ENCODE peak calls at places on chromosomes 12 and 14, in seven cellular contexts. W, R, E, L, K, D and N are unnamed samples.
A peak's percentile ranks its signal among the peaks of the same experiment; 100 is the strongest.

GRCh38 chr14:71363961-71364360 is 456.7 kb downstream of the PCNX1 start:
- DNase-seq in R (no peak), D (no peak), L (peak; percentile 80), K (no peak), E (peak; percentile 63), W (no peak), N (no peak)

GRCh38 chr14:61593330-61593729 is 102.0 kb upstream of the HIF1A start:
- DNase-seq in L (peak; percentile 48), W (no peak), E (no peak), D (no peak), K (no peak), R (no peak), N (no peak)

GRCh38 chr14:50335389-50335788 is 23.3 kb downstream of the DMAC2L start:
- DNase-seq in D (no peak), E (no peak), L (peak; percentile 82), K (no peak), W (peak; percentile 33), R (no peak), N (no peak)

GRCh38 chr12:73361867-73362230 is 1089.7 kb downstream of the TRHDE start:
- DNase-seq in D (no peak), K (no peak), W (no peak), R (no peak), L (no peak), E (no peak), N (no peak)

GRCh38 chr14:24694680-24695079 is 60.7 kb upstream of the GZMB start:
- DNase-seq in R (no peak), L (no peak), W (no peak), K (no peak), D (no peak), E (no peak), N (peak; percentile 62)

GRCh38 chr12:89936631-89937030 is 228.0 kb upstream of the ATP2B1 start:
- DNase-seq in E (no peak), R (no peak), L (no peak), K (no peak), W (no peak), D (no peak), N (no peak)

GRCh38 chr12:94047781-94048567 is 100.4 kb upstream of the PLXNC1 start:
- DNase-seq in L (no peak), D (no peak), E (no peak), K (no peak), W (no peak), R (no peak), N (no peak)

GRCh38 chr14:69004731-69005431 is 25.8 kb upstream of the ACTN1 start:
- DNase-seq in L (peak; percentile 42), K (no peak), W (no peak), R (no peak), E (no peak), D (no peak), N (no peak)

GRCh38 chr12:107405436-107405835 is 280.2 kb upstream of the PWP1 start:
- DNase-seq in W (no peak), L (no peak), K (no peak), E (no peak), D (no peak), R (no peak), N (no peak)

GRCh38 chr14:26163761-26164160 is 434.1 kb downstream of the NOVA1 start:
- DNase-seq in R (no peak), K (peak; percentile 22), E (peak; percentile 53), D (no peak), W (no peak), L (peak; percentile 66), N (no peak)

GRCh38 chr14:55457496-55457895 is 17.1 kb upstream of the TBPL2 start:
- DNase-seq in D (no peak), R (no peak), E (no peak), W (no peak), K (no peak), L (no peak), N (no peak)

GRCh38 chr14:67680121-67680602 is 5.7 kb upstream of the VTI1B start:
- DNase-seq in E (no peak), R (no peak), K (no peak), L (peak; percentile 92), D (no peak), W (no peak), N (no peak)

GRCh38 chr12:57135487-57135886 is 7.2 kb downstream of the LRP1 start:
- DNase-seq in D (no peak), L (peak; percentile 91), R (no peak), K (no peak), W (peak; percentile 43), E (peak; percentile 80), N (no peak)

GRCh38 chr14:31229638-31230229 is 22.1 kb upstream of the HECTD1 start:
- DNase-seq in E (peak; percentile 99), K (no peak), W (no peak), R (no peak), D (no peak), L (peak; percentile 99), N (no peak)

GRCh38 chr12:94831081-94831747 is 172.3 kb downstream of the NDUFA12 start:
- DNase-seq in K (no peak), D (no peak), W (no peak), E (no peak), R (peak; percentile 50), L (no peak), N (no peak)

GRCh38 chr12:100077367-100077766 is 65.3 kb downstream of the BLTP3B start:
- DNase-seq in L (peak; percentile 22), W (no peak), R (no peak), K (no peak), D (no peak), E (no peak), N (no peak)

GRCh38 chr14:42224053-42224888 is 617.6 kb downstream of the LRFN5 start:
- DNase-seq in W (peak; percentile 85), L (peak; percentile 78), E (peak; percentile 50), R (peak; percentile 1), K (peak; percentile 39), D (no peak), N (no peak)

GRCh38 chr14:65585216-65585615 is 172.7 kb downstream of the FUT8 start:
- DNase-seq in L (no peak), E (no peak), R (no peak), K (no peak), W (no peak), D (no peak), N (no peak)

GRCh38 chr12:9383585-9383984 is 175.4 kb upstream of the PZP start:
- DNase-seq in E (no peak), R (no peak), L (no peak), W (no peak), K (no peak), D (no peak), N (no peak)

GRCh38 chr12:42725839-42726238 is 136.3 kb upstream of the PRICKLE1 start:
- DNase-seq in E (peak; percentile 24), K (no peak), L (peak; percentile 72), D (no peak), W (no peak), R (no peak), N (no peak)

GRCh38 chr12:131487379-131488129 is 223.3 kb upstream of the SFSWAP start:
- DNase-seq in R (no peak), K (no peak), E (no peak), D (no peak), L (no peak), W (no peak), N (no peak)

GRCh38 chr14:104086661-104087461 is 1.4 kb downstream of the ASPG start:
- DNase-seq in D (peak; percentile 7), E (no peak), W (peak; percentile 12), R (no peak), L (no peak), K (peak; percentile 63), N (no peak)

GRCh38 chr12:116520225-116520624 is 39.0 kb upstream of the MAP1LC3B2 start:
- DNase-seq in D (no peak), L (no peak), K (no peak), E (no peak), R (no peak), W (no peak), N (no peak)

GRCh38 chr12:123767613-123768012 is 5.5 kb downstream of the DNAH10 start:
- DNase-seq in R (no peak), D (no peak), E (no peak), L (no peak), K (peak; percentile 44), W (no peak), N (peak; percentile 80)

GRCh38 chr14:32702571-32702970 is 236.1 kb upstream of the NPAS3 start:
- DNase-seq in W (peak; percentile 69), R (no peak), K (peak; percentile 68), D (peak; percentile 9), E (no peak), L (peak; percentile 40), N (no peak)